ENCODE peak calls at places on chromosomes 7 and 10, in seven cellular contexts. One of them, this sample, is unnamed.

GRCh38 chr7:24572421-24573007 is 738 bp upstream of the PALS2 start:
- DNase-seq in IMR-90: peak
- DNase-seq in body of pancreas: peak
- DNase-seq in Peyer's patch: peak
- DNase-seq in uterus: peak
- DNase-seq in K562: peak
- DNase-seq in stomach: no peak
- DNase-seq in this sample: peak

GRCh38 chr7:135321556-135321955 is 87.9 kb downstream of the STRA8 start:
- DNase-seq in IMR-90: peak
- DNase-seq in body of pancreas: no peak
- DNase-seq in Peyer's patch: no peak
- DNase-seq in uterus: peak
- DNase-seq in K562: no peak
- DNase-seq in stomach: no peak
- DNase-seq in this sample: no peak

GRCh38 chr10:44384601-44385422 is at the start of gene CXCL12:
- DNase-seq in IMR-90: peak
- DNase-seq in body of pancreas: peak
- DNase-seq in Peyer's patch: no peak
- DNase-seq in uterus: peak
- DNase-seq in K562: no peak
- DNase-seq in stomach: peak
- DNase-seq in this sample: peak

GRCh38 chr10:43127447-43127846 is 10.8 kb upstream of the CSGALNACT2 start:
- DNase-seq in IMR-90: no peak
- DNase-seq in body of pancreas: no peak
- DNase-seq in Peyer's patch: no peak
- DNase-seq in uterus: no peak
- DNase-seq in K562: no peak
- DNase-seq in stomach: no peak
- DNase-seq in this sample: peak

GRCh38 chr7:4282434-4283223 is 399.5 kb upstream of the FOXK1 start:
- DNase-seq in IMR-90: peak
- DNase-seq in body of pancreas: no peak
- DNase-seq in Peyer's patch: no peak
- DNase-seq in uterus: no peak
- DNase-seq in K562: no peak
- DNase-seq in stomach: no peak
- DNase-seq in this sample: no peak

GRCh38 chr7:66556177-66556548 is 72.5 kb upstream of the KCTD7 start:
- DNase-seq in IMR-90: no peak
- DNase-seq in body of pancreas: no peak
- DNase-seq in Peyer's patch: no peak
- DNase-seq in uterus: no peak
- DNase-seq in K562: no peak
- DNase-seq in stomach: no peak
- DNase-seq in this sample: no peak

GRCh38 chr7:38294926-38295325 is 21.5 kb upstream of the TARP start:
- DNase-seq in IMR-90: no peak
- DNase-seq in body of pancreas: no peak
- DNase-seq in Peyer's patch: no peak
- DNase-seq in uterus: no peak
- DNase-seq in K562: no peak
- DNase-seq in stomach: no peak
- DNase-seq in this sample: no peak

GRCh38 chr10:90420637-90421318 is 437.1 kb downstream of the HTR7 start:
- DNase-seq in IMR-90: no peak
- DNase-seq in body of pancreas: no peak
- DNase-seq in Peyer's patch: no peak
- DNase-seq in uterus: no peak
- DNase-seq in K562: no peak
- DNase-seq in stomach: no peak
- DNase-seq in this sample: no peak

GRCh38 chr7:139681463-139681755 is 96.4 kb downstream of the HIPK2 start:
- DNase-seq in IMR-90: no peak
- DNase-seq in body of pancreas: no peak
- DNase-seq in Peyer's patch: no peak
- DNase-seq in uterus: no peak
- DNase-seq in K562: peak
- DNase-seq in stomach: no peak
- DNase-seq in this sample: no peak

GRCh38 chr10:6300106-6300783 is 97.5 kb downstream of the PFKFB3 start:
- DNase-seq in IMR-90: peak
- DNase-seq in body of pancreas: no peak
- DNase-seq in Peyer's patch: peak
- DNase-seq in uterus: no peak
- DNase-seq in K562: no peak
- DNase-seq in stomach: no peak
- DNase-seq in this sample: no peak

GRCh38 chr10:396535-397220 is 261.4 kb downstream of the ZMYND11 start:
- DNase-seq in IMR-90: no peak
- DNase-seq in body of pancreas: no peak
- DNase-seq in Peyer's patch: no peak
- DNase-seq in uterus: no peak
- DNase-seq in K562: no peak
- DNase-seq in stomach: no peak
- DNase-seq in this sample: no peak

GRCh38 chr10:394061-394438 is 258.8 kb downstream of the ZMYND11 start:
- DNase-seq in IMR-90: no peak
- DNase-seq in body of pancreas: no peak
- DNase-seq in Peyer's patch: no peak
- DNase-seq in uterus: no peak
- DNase-seq in K562: no peak
- DNase-seq in stomach: no peak
- DNase-seq in this sample: no peak

GRCh38 chr10:396107-396506 is 260.9 kb downstream of the ZMYND11 start:
- DNase-seq in IMR-90: no peak
- DNase-seq in body of pancreas: no peak
- DNase-seq in Peyer's patch: no peak
- DNase-seq in uterus: no peak
- DNase-seq in K562: no peak
- DNase-seq in stomach: no peak
- DNase-seq in this sample: no peak

GRCh38 chr10:397321-398068 is 262.2 kb downstream of the ZMYND11 start:
- DNase-seq in IMR-90: no peak
- DNase-seq in body of pancreas: no peak
- DNase-seq in Peyer's patch: no peak
- DNase-seq in uterus: no peak
- DNase-seq in K562: no peak
- DNase-seq in stomach: no peak
- DNase-seq in this sample: no peak

DNA sequence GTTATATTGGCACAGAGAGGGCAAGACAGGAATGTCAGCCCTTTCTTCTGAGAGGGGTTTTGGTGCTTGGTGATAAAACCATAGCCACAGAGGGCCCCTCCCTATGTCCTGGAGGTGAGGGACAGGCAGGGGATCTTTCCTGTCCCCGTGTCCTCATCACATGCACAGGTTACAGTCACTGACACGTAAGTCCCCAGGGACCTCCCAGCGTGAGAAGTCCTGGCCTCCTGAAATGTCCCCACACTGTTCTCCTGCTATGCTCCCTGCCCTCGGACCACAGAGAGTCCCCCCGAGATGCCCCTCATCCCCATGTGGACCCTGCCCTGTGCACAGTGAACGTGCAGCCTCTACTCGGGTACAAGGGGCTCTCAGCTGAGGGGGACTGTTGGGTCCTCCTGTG is 260.4 kb downstream of the ZMYND11 start:
- DNase-seq in IMR-90: no peak
- DNase-seq in body of pancreas: no peak
- DNase-seq in Peyer's patch: no peak
- DNase-seq in uterus: no peak
- DNase-seq in K562: no peak
- DNase-seq in stomach: no peak
- DNase-seq in this sample: no peak
- H3K27ac ChIP-seq in IMR-90: no peak
- H3K27ac ChIP-seq in body of pancreas: no peak
- H3K27ac ChIP-seq in Peyer's patch: no peak
- H3K27ac ChIP-seq in uterus: no peak
- H3K27ac ChIP-seq in K562: no peak
- H3K27ac ChIP-seq in stomach: no peak
- H3K27ac ChIP-seq in this sample: peak

DNA sequence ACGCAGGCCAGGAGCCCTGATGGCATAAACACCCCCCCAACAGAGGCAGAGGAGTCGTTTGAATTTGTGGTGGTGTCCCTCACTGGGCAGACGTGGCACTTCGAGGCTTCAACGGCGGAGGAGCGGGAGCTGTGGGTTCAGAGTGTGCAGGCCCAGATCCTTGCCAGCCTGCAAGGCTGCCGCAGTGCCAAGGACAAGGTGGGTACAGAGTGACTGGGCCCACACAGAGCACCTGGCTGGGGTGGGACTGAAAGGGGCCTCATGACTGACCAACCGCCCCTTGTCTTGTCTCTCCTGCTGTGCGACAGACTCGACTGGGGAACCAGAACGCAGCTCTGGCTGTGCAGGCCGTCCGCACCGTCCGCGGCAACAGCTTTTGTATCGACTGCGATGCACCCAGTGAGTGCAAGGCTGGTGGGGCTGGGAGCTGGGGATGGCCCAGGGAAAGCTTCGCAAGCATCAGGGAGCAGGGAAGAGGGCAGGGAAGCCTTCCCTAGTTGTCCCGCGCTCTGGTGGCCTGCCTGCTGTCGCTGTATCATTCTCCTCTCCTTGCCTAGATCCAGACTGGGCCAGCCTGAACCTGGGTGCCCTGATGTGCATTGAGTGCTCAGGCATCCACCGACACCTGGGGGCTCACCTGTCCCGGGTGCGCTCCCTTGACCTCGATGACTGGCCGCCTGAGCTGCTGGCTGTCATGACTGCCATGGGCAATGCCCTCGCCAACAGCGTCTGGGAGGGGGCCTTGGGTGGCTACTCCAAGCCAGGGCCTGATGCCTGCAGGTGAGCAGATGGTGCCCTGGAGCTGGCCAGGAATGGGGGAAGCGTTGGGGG is 25.4 kb downstream of the GBX1 start:
- DNase-seq in IMR-90: no peak
- DNase-seq in body of pancreas: no peak
- DNase-seq in Peyer's patch: no peak
- DNase-seq in uterus: peak
- DNase-seq in K562: no peak
- DNase-seq in stomach: peak
- DNase-seq in this sample: peak
- TF ChIP-seq POLR2A in IMR-90: no peak
- TF ChIP-seq POLR2A in body of pancreas: no peak
- TF ChIP-seq POLR2A in Peyer's patch: no peak
- TF ChIP-seq POLR2A in uterus: no peak
- TF ChIP-seq POLR2A in K562: no peak
- TF ChIP-seq POLR2A in stomach: no peak
- TF ChIP-seq POLR2A in this sample: no peak

DNA sequence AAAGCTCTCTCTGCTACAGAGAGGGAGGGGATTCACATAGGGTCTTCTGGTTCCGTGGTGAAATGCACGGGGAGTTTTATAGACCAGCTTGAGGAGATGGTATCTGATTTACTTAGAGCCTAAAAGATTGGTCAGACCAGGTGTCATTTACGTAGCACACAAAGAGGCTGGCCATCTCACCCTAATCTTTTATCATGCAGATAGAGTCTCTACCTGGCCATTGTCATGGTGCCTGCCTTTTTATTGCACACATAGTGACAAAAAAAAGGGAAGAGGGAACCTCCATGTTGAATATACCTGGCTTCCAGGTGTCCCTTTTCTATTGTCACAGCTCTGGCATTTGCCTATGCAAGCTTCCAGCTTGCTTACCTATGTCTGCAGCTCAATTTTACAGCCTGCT is 1456.1 kb downstream of the GATA3 start:
- DNase-seq in IMR-90: no peak
- DNase-seq in body of pancreas: no peak
- DNase-seq in Peyer's patch: no peak
- DNase-seq in uterus: no peak
- DNase-seq in K562: no peak
- DNase-seq in stomach: no peak
- DNase-seq in this sample: no peak
- TF ChIP-seq CTCF in IMR-90: no peak
- TF ChIP-seq CTCF in body of pancreas: no peak
- TF ChIP-seq CTCF in Peyer's patch: no peak
- TF ChIP-seq CTCF in uterus: no peak
- TF ChIP-seq CTCF in K562: no peak
- TF ChIP-seq CTCF in stomach: no peak
- TF ChIP-seq CTCF in this sample: no peak

GRCh38 chr7:17184805-17185689 is 113.4 kb upstream of the AHR start:
- DNase-seq in IMR-90: peak
- DNase-seq in body of pancreas: no peak
- DNase-seq in Peyer's patch: no peak
- DNase-seq in uterus: no peak
- DNase-seq in K562: no peak
- DNase-seq in stomach: no peak
- DNase-seq in this sample: no peak

GRCh38 chr7:17185690-17186070 is 112.8 kb upstream of the AHR start:
- DNase-seq in IMR-90: peak
- DNase-seq in body of pancreas: no peak
- DNase-seq in Peyer's patch: no peak
- DNase-seq in uterus: no peak
- DNase-seq in K562: no peak
- DNase-seq in stomach: no peak
- DNase-seq in this sample: no peak

GRCh38 chr7:17181482-17181881 is 117.0 kb upstream of the AHR start:
- DNase-seq in IMR-90: no peak
- DNase-seq in body of pancreas: no peak
- DNase-seq in Peyer's patch: no peak
- DNase-seq in uterus: no peak
- DNase-seq in K562: no peak
- DNase-seq in stomach: no peak
- DNase-seq in this sample: no peak

GRCh38 chr7:17186745-17187144 is 111.7 kb upstream of the AHR start:
- DNase-seq in IMR-90: no peak
- DNase-seq in body of pancreas: no peak
- DNase-seq in Peyer's patch: no peak
- DNase-seq in uterus: no peak
- DNase-seq in K562: no peak
- DNase-seq in stomach: no peak
- DNase-seq in this sample: no peak

DNA sequence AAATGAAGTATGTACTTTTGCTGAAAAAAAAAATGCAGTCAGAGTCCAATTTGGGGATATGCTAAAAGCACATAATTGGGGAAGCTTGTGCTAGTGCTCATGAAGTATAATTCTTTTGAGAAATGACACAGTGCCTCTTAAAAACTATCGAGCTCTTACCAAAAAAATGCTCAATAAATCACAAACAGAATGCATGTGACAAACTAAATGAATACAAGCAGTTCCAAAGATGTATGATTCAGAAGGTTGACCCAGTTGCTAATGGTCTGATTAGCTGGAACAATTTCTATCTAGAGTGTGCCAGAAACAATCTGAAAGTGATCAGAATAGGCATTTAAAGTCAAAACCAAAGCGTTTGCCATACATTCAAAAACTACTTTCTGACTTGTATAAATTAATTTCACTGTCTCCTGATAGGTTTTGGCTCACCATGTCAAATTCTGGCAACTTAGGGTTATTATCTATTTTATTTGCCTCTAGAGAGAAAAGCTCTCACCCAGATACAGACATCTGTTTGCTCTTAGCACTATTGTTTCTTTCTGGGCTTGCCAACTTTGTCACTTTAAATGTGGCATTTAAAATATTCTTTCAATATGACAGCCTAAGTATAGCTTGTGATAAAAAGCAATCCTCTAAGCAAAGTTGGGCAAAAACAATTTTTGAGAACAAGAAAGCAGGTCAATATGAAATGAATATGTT is 114.7 kb upstream of the AHR start:
- DNase-seq in IMR-90: no peak
- DNase-seq in body of pancreas: no peak
- DNase-seq in Peyer's patch: no peak
- DNase-seq in uterus: no peak
- DNase-seq in K562: no peak
- DNase-seq in stomach: no peak
- DNase-seq in this sample: no peak
- H3K27ac ChIP-seq in IMR-90: no peak
- H3K27ac ChIP-seq in body of pancreas: no peak
- H3K27ac ChIP-seq in Peyer's patch: no peak
- H3K27ac ChIP-seq in uterus: no peak
- H3K27ac ChIP-seq in K562: no peak
- H3K27ac ChIP-seq in stomach: no peak
- H3K27ac ChIP-seq in this sample: no peak